ENCODE peak calls at places on chromosomes 2 and 18, in four cellular contexts. X is GM23248, A is adipocyte, J is Karpas-422. P is an unnamed sample.

GRCh38 chr2:47094519-47095155 is 60.5 kb downstream of the STPG4 start:
- DNase-seq in J (no peak), X (peak; percentile 91), A (no peak), P (no peak)

GRCh38 chr2:172484253-172484652 is 56.9 kb downstream of the ITGA6 start:
- DNase-seq in J (peak; percentile 61), X (peak; percentile 42), A (peak; percentile 58), P (no peak)

GRCh38 chr2:43605079-43605655 is 9.3 kb upstream of the THADA start:
- DNase-seq in J (peak; percentile 62), X (peak; percentile 85), A (peak; percentile 82), P (no peak)

GRCh38 chr2:121710470-121711170 is 26.1 kb downstream of the NIFK start:
- DNase-seq in A (peak; percentile 12), J (no peak), X (peak; percentile 36), P (no peak)

GRCh38 chr2:132547089-132547687 is 122.8 kb downstream of the LYPD1 start:
- DNase-seq in J (peak; percentile 93), A (peak; percentile 92), X (peak; percentile 89), P (no peak)

GRCh38 chr2:10303634-10304378 is 1.1 kb downstream of the HPCAL1 start:
- DNase-seq in A (peak; percentile 75), J (no peak), X (peak; percentile 78), P (peak; percentile 86)

GRCh38 chr2:66305714-66306113 is 129.2 kb upstream of the MEIS1 start:
- DNase-seq in A (peak; percentile 31), X (no peak), J (no peak), P (peak; percentile 81)

GRCh38 chr2:97906309-97906708 is 89.4 kb downstream of the TMEM131 start:
- DNase-seq in A (no peak), X (no peak), J (no peak), P (no peak)

GRCh38 chr2:158893057-158893456 is 75.4 kb upstream of the TANC1 start:
- DNase-seq in X (peak; percentile 76), J (no peak), A (peak; percentile 46), P (no peak)

GRCh38 chr2:63287961-63288360 is 237.3 kb downstream of the OTX1 start:
- DNase-seq in X (no peak), J (no peak), A (no peak), P (no peak)

GRCh38 chr18:10315542-10315941 is 138.9 kb upstream of the APCDD1 start:
- DNase-seq in J (no peak), X (no peak), A (no peak), P (no peak)

GRCh38 chr2:231714639-231715498 is 6.5 kb downstream of the PTMA start:
- DNase-seq in J (peak; percentile 94), A (peak; percentile 89), X (peak; percentile 68), P (peak; percentile 79)

GRCh38 chr2:12048551-12048950 is 302.1 kb downstream of the LPIN1 start:
- DNase-seq in A (no peak), X (no peak), J (peak; percentile 89), P (no peak)

GRCh38 chr2:240629968-240630770 is 4.9 kb downstream of the GPR35 start:
- DNase-seq in X (no peak), J (no peak), A (no peak), P (peak; percentile 69)

GRCh38 chr2:189527812-189528591 is 52.6 kb downstream of the SLC40A1 start:
- DNase-seq in X (no peak), J (no peak), A (peak; percentile 17), P (no peak)
- H3K9ac ChIP-seq in X (no peak overlapping the region), J (no peak overlapping the region), A (peak overlapping the region; percentile 58), P (no peak overlapping the region)

DNA sequence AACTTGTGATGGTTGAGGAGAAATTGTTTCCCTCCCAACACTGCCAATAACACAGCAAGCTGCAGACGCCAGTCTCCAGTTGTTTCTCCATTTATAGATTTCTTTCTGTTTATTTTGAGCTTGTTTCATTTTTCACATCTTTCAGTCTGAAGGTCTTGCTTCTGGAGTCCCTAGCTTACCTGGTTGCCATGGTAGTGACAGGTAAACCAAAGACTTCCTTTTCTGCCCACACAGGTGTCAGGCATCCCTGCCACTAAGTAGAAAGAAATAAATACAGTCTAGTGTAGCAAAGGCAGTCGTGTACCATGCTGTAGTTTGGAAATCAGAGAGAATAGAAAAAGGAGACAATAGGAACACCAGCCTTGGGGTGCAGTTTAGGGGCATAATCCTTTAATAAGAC is 82.8 kb downstream of the MARCHF4 start:
- DNase-seq in J (no peak), X (no peak), A (no peak), P (no peak)
- H3K4me1 ChIP-seq in J (no peaks in the 10 kb centered on the region), X (peaks cover 8% of the 10 kb centered on the region), A (peaks cover 12% of the 10 kb centered on the region), P (no peaks in the 10 kb centered on the region)

GRCh38 chr2:209960676-209961630 is 41.5 kb upstream of the RPE start:
- DNase-seq in A (peak; percentile 77), J (peak; percentile 84), X (peak; percentile 73), P (no peak)

GRCh38 chr2:209956276-209956675 is 46.2 kb upstream of the RPE start:
- DNase-seq in A (no peak), X (no peak), J (no peak), P (no peak)

GRCh38 chr2:209958016-209958415 is 44.4 kb upstream of the RPE start:
- DNase-seq in A (no peak), J (no peak), X (no peak), P (no peak)
- H3K9ac ChIP-seq in A (no peak overlapping the region), J (no peak overlapping the region), X (no peak overlapping the region), P (no peak overlapping the region)

DNA sequence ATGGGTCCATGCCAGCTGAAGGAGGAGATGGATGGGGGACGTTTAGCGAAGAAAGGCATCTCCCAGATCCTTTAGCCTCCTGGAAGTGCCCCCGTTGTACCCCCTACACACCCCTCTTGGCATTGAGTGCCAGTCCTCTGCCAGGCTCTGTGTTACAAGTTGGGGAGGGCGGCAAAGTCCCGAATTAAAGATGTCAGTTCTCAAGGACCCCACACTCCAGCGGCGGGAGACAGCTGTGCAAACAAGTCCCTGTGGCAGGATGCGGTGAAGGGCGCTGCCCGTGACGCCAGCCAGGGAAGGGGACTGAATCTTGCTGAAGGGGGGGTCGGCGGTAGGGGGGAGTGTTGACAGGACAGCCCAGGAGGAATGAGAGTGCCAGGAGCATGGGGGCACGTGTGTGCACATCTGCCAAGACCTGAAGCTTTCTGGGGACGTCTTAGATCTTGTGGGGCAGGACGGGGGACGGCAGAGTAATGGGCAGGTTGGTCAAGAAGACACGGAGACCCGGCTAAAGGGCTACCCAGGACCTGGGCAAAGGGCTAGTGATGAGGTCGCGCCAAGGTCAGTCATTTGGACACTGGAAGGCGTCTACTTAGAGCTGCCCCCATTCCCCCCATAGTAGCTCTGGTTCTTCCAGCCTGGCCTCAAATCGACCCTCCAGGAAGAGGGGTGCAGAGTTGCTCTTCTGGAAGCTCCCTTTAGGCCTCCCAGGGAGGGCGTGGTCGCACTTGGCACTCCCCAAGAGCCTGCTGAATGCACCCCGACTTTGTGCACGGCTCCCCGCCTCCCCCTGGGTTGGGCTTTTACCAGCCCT is 2.8 kb upstream of the CTDSP1 start:
- DNase-seq in J (peak; percentile 53), A (peak; percentile 81), X (peak; percentile 69), P (peak; percentile 95)
- H3K4me1 ChIP-seq in J (peaks cover 51% of the 10 kb centered on the region), A (peaks cover 23% of the 10 kb centered on the region), X (peaks cover 13% of the 10 kb centered on the region), P (peaks cover 21% of the 10 kb centered on the region)

GRCh38 chr18:49609416-49610284 is 47.8 kb downstream of the LIPG start:
- DNase-seq in J (no peak), X (peak; percentile 53), A (peak; percentile 4), P (no peak)
- H3K9ac ChIP-seq in J (no peak overlapping the region), X (no peak overlapping the region), A (no peak overlapping the region), P (no peak overlapping the region)

DNA sequence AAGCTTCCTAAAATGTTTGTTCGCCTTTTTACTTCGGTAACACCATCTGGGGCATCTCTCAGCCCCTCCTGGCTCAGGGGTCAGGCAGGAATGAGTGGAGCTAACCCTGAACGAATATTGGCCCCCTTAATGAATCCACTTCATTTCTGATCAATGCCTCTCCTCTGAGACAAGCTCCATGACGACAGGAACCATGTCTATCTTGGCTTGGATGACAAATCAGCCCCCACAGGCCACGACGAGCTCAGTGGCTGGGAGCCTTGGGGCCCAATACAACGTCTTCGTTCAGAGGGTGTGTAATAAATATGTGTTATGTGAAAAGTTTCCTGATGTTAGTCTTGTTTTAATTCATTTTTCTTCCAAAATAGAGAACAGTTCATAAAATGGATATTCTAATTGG is 133.0 kb downstream of the COL6A3 start:
- DNase-seq in X (peak; percentile 37), A (no peak), J (no peak), P (no peak)
- H3K4me1 ChIP-seq in X (peaks cover 71% of the 10 kb centered on the region), A (peaks cover 73% of the 10 kb centered on the region), J (peaks cover 6% of the 10 kb centered on the region), P (no peaks in the 10 kb centered on the region)

GRCh38 chr18:6728809-6729246 is 688 bp upstream of the ARHGAP28 start:
- DNase-seq in X (no peak), J (no peak), A (no peak), P (no peak)
- H3K9ac ChIP-seq in X (no peak overlapping the region), J (no peak overlapping the region), A (peak overlapping the region; percentile 84), P (peak overlapping the region; percentile 6)

P was measured in kidney.